ENCODE peak calls at places on chromosomes 5 and 9, in four cellular contexts. M, N, T and J are unnamed samples.

GRCh38 chr5:91027316-91027937 is 355.7 kb downstream of the ARRDC3 start:
- DNase-seq in N (no peak), M (no peak), T (no peak), J (no peak)

GRCh38 chr5:151104795-151105194 is 24.0 kb upstream of the TNIP1 start:
- DNase-seq in N (peak), T (no peak), M (no peak), J (no peak)

GRCh38 chr9:89686134-89686533 is 81.3 kb downstream of the GADD45G start:
- DNase-seq in N (no peak), T (peak), M (no peak), J (no peak)

GRCh38 chr5:109656829-109657228 is 32.9 kb upstream of the MAN2A1 start:
- DNase-seq in T (peak), N (peak), M (peak), J (peak)

GRCh38 chr5:616342-617039 is 4.4 kb downstream of the CEP72 start:
- DNase-seq in M (peak), N (peak), T (peak), J (no peak)

GRCh38 chr9:112017878-112018277 is 121.3 kb downstream of the UGCG start:
- DNase-seq in M (no peak), N (no peak), T (no peak), J (no peak)

GRCh38 chr5:37005946-37006540 is 129.5 kb downstream of the NIPBL start:
- DNase-seq in M (no peak), T (no peak), N (peak), J (peak)

GRCh38 chr9:11335011-11335410 is 722.2 kb upstream of the PTPRD start:
- DNase-seq in N (no peak), M (no peak), T (no peak), J (no peak)

GRCh38 chr5:36881304-36881703 is 4.7 kb downstream of the NIPBL start:
- DNase-seq in M (no peak), T (no peak), N (no peak), J (no peak)

GRCh38 chr5:132070460-132071337 is 2.9 kb upstream of the CSF2 start:
- DNase-seq in M (no peak), N (peak), T (no peak), J (no peak)

GRCh38 chr9:89605181-89606048 is 603 bp downstream of the GADD45G start:
- DNase-seq in M (peak), N (peak), T (peak), J (peak)

GRCh38 chr9:130106860-130107848 is 53.4 kb downstream of the GPR107 start:
- DNase-seq in M (peak), T (peak), N (peak), J (peak)